ENCODE peak calls at places on chromosomes 5 and 9, in four cellular contexts. One of them, this sample, is unnamed.

GRCh38 chr5:86461169-86461956 is 156.4 kb upstream of the COX7C start:
- DNase-seq in SK-N-SH: no peak
- DNase-seq in GM12878: no peak
- DNase-seq in K562: no peak
- DNase-seq in this sample: peak

GRCh38 chr5:33114361-33114760 is 326.4 kb upstream of the TARS1 start:
- DNase-seq in SK-N-SH: no peak
- DNase-seq in GM12878: no peak
- DNase-seq in K562: no peak
- DNase-seq in this sample: no peak

GRCh38 chr5:65144136-65144871 is 337.4 kb downstream of the ADAMTS6 start:
- DNase-seq in SK-N-SH: no peak
- DNase-seq in GM12878: no peak
- DNase-seq in K562: no peak
- DNase-seq in this sample: no peak

GRCh38 chr5:180689071-180689694 is 39.8 kb upstream of the FLT4 start:
- DNase-seq in SK-N-SH: no peak
- DNase-seq in GM12878: no peak
- DNase-seq in K562: no peak
- DNase-seq in this sample: no peak

GRCh38 chr9:16028516-16028915 is 475.7 kb downstream of the CCDC171 start:
- DNase-seq in SK-N-SH: no peak
- DNase-seq in GM12878: no peak
- DNase-seq in K562: no peak
- DNase-seq in this sample: peak

GRCh38 chr9:130181645-130182044 is 9.4 kb downstream of the NCS1 start:
- DNase-seq in SK-N-SH: no peak
- DNase-seq in GM12878: no peak
- DNase-seq in K562: no peak
- DNase-seq in this sample: no peak

GRCh38 chr5:140780512-140780911 is 5.4 kb upstream of the PCDHA1 start:
- DNase-seq in SK-N-SH: no peak
- DNase-seq in GM12878: no peak
- DNase-seq in K562: no peak
- DNase-seq in this sample: no peak

GRCh38 chr5:166907314-166907713 is 1384.1 kb upstream of the WWC1 start:
- DNase-seq in SK-N-SH: no peak
- DNase-seq in GM12878: no peak
- DNase-seq in K562: no peak
- DNase-seq in this sample: no peak

GRCh38 chr5:144060598-144060997 is 109.9 kb downstream of the YIPF5 start:
- DNase-seq in SK-N-SH: no peak
- DNase-seq in GM12878: no peak
- DNase-seq in K562: no peak
- DNase-seq in this sample: no peak

DNA sequence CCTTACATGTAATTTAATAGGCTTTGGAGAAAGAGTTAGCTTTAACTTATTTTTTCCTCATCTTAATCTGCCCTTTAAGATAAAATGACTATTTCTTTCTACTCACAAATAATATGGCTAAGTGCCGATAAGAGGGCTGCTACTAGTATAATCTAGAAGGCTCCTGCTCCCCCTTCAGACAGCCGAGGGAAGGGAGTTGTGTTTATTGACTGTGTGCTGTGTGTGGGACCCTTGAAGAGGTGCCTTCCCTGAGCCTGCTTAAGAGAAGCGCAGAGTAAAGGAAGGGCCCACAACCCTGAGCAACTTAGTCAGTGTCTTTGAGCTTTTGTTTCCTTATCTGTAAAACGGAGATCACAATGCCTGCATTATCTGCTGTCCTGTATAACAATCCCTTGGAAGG is 28.1 kb upstream of the CKMT2 start:
- DNase-seq in SK-N-SH: no peak
- DNase-seq in GM12878: no peak
- DNase-seq in K562: peak
- DNase-seq in this sample: no peak
- TF ChIP-seq JUND in SK-N-SH: no peak
- TF ChIP-seq JUND in GM12878: no peak
- TF ChIP-seq JUND in K562: no peak
- TF ChIP-seq JUND in this sample: no peak

DNA sequence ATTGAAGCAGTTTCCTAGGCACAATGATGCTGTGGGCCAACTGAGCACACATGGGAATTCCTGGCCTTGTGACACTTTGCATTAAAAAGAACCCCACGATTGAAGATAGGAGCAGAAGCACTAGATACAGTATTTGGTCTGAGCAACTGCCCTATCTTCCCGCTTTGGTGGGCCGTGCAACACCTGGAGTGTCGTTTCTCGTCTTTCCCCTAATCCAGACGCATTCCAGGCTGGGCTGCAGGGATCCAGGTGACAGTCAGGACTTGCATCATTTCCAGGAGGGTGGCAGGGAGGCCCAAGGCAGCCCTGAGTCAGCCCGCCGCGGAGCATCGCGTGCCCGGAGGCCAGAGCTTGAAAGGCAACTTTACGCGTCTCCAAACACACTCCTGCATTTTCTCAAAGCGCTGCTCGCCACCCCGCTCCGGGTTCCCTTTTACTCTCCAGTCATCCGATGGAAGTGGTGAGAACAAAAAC is 719 bp upstream of the STC2 start:
- DNase-seq in SK-N-SH: no peak
- DNase-seq in GM12878: no peak
- DNase-seq in K562: no peak
- DNase-seq in this sample: peak
- TF ChIP-seq JUND in SK-N-SH: no peak
- TF ChIP-seq JUND in GM12878: no peak
- TF ChIP-seq JUND in K562: no peak
- TF ChIP-seq JUND in this sample: no peak

GRCh38 chr9:92759990-92760893 is 4.4 kb downstream of the BICD2 start:
- DNase-seq in SK-N-SH: no peak
- DNase-seq in GM12878: no peak
- DNase-seq in K562: no peak
- DNase-seq in this sample: no peak
- TF ChIP-seq JUND in SK-N-SH: no peak
- TF ChIP-seq JUND in GM12878: no peak
- TF ChIP-seq JUND in K562: no peak
- TF ChIP-seq JUND in this sample: no peak

GRCh38 chr5:60377826-60378225 is 322.1 kb downstream of the DEPDC1B start:
- DNase-seq in SK-N-SH: no peak
- DNase-seq in GM12878: no peak
- DNase-seq in K562: no peak
- DNase-seq in this sample: no peak

GRCh38 chr5:60382761-60383160 is 317.2 kb downstream of the DEPDC1B start:
- DNase-seq in SK-N-SH: peak
- DNase-seq in GM12878: peak
- DNase-seq in K562: peak
- DNase-seq in this sample: peak

GRCh38 chr5:60374409-60374808 is 325.6 kb downstream of the DEPDC1B start:
- DNase-seq in SK-N-SH: peak
- DNase-seq in GM12878: no peak
- DNase-seq in K562: no peak
- DNase-seq in this sample: no peak

GRCh38 chr5:60376860-60377259 is 323.1 kb downstream of the DEPDC1B start:
- DNase-seq in SK-N-SH: no peak
- DNase-seq in GM12878: no peak
- DNase-seq in K562: no peak
- DNase-seq in this sample: no peak

GRCh38 chr5:60379907-60380306 is 320.1 kb downstream of the DEPDC1B start:
- DNase-seq in SK-N-SH: no peak
- DNase-seq in GM12878: peak
- DNase-seq in K562: no peak
- DNase-seq in this sample: no peak
- TF ChIP-seq JUND in SK-N-SH: no peak
- TF ChIP-seq JUND in GM12878: no peak
- TF ChIP-seq JUND in K562: no peak
- TF ChIP-seq JUND in this sample: no peak

GRCh38 chr5:79806741-79807140 is 117.1 kb downstream of the CMYA5 start:
- DNase-seq in SK-N-SH: no peak
- DNase-seq in GM12878: no peak
- DNase-seq in K562: peak
- DNase-seq in this sample: no peak
- TF ChIP-seq JUND in SK-N-SH: no peak
- TF ChIP-seq JUND in GM12878: no peak
- TF ChIP-seq JUND in K562: no peak
- TF ChIP-seq JUND in this sample: no peak